ENCODE peak calls at places on chromosome 2, in four cellular contexts. H is NCI-H446, X is Calu3, N is NCI-H2081. V is an unnamed sample.

GRCh38 chr2:230012242-230012884 is 56.4 kb downstream of the SLC16A14 start:
- DNase-seq in H (no peak), X (no peak), N (no peak), V (no peak)

GRCh38 chr2:233422050-233422639 is 67.9 kb downstream of the DGKD start:
- DNase-seq in H (no peak), X (peak; percentile 85), N (no peak), V (no peak)

GRCh38 chr2:118889995-118890394 is 42.5 kb upstream of the EN1 start:
- DNase-seq in H (no peak), X (no peak), N (no peak), V (no peak)

GRCh38 chr2:20450201-20451108 is 3.6 kb downstream of the RHOB start:
- DNase-seq in H (no peak), X (peak; percentile 53), N (no peak), V (no peak)

GRCh38 chr2:230798769-230799399 is 65.9 kb upstream of the ITM2C start:
- DNase-seq in H (peak; percentile 27), X (peak; percentile 63), N (peak; percentile 13), V (peak; percentile 8)

GRCh38 chr2:131154071-131154531 is 49.0 kb downstream of the PLEKHB2 start:
- DNase-seq in H (peak; percentile 14), X (peak; percentile 73), N (peak; percentile 60), V (peak; percentile 22)

GRCh38 chr2:36253086-36253485 is 102.5 kb upstream of the CRIM1 start:
- DNase-seq in H (no peak), X (no peak), N (no peak), V (no peak)

GRCh38 chr2:120461092-120461491 is 115.2 kb downstream of the INHBB start:
- DNase-seq in H (no peak), X (no peak), N (no peak), V (no peak)

GRCh38 chr2:120436460-120436739 is 90.5 kb downstream of the INHBB start:
- DNase-seq in H (no peak), X (no peak), N (no peak), V (no peak)